ENCODE peak calls at places on chromosomes 11 and 22, in five cellular contexts. One of them, this sample, is unnamed.

GRCh38 chr22:42065408-42066132 is 5.0 kb downstream of the NAGA start:
- DNase-seq in stimulated activated CD4-positive, alpha-beta T cell treated with anti-CD3 and anti-CD28 coated beads, Interleukin-2, amount 100 ng/mL, for 48 hours: no peak
- DNase-seq in stromal cell of bone marrow: no peak
- DNase-seq in non-pigmented ciliary epithelial cell: no peak
- DNase-seq in CD8-positive, alpha-beta memory T cell: no peak
- DNase-seq in this sample: no peak

GRCh38 chr11:35623708-35624168 is 5.5 kb downstream of the FJX1 start:
- DNase-seq in stimulated activated CD4-positive, alpha-beta T cell treated with anti-CD3 and anti-CD28 coated beads, Interleukin-2, amount 100 ng/mL, for 48 hours: no peak
- DNase-seq in stromal cell of bone marrow: no peak
- DNase-seq in non-pigmented ciliary epithelial cell: peak; percentile 83
- DNase-seq in CD8-positive, alpha-beta memory T cell: no peak
- DNase-seq in this sample: no peak

GRCh38 chr22:45262931-45263789 is 21.6 kb upstream of the UPK3A start:
- DNase-seq in stimulated activated CD4-positive, alpha-beta T cell treated with anti-CD3 and anti-CD28 coated beads, Interleukin-2, amount 100 ng/mL, for 48 hours: no peak
- DNase-seq in stromal cell of bone marrow: no peak
- DNase-seq in non-pigmented ciliary epithelial cell: no peak
- DNase-seq in CD8-positive, alpha-beta memory T cell: no peak
- DNase-seq in this sample: no peak

GRCh38 chr22:43334378-43334777 is 8.8 kb downstream of the SCUBE1 start:
- DNase-seq in stimulated activated CD4-positive, alpha-beta T cell treated with anti-CD3 and anti-CD28 coated beads, Interleukin-2, amount 100 ng/mL, for 48 hours: no peak
- DNase-seq in stromal cell of bone marrow: no peak
- DNase-seq in non-pigmented ciliary epithelial cell: no peak
- DNase-seq in CD8-positive, alpha-beta memory T cell: no peak
- DNase-seq in this sample: no peak

GRCh38 chr11:110531056-110531756 is 101.5 kb downstream of the FDX1 start:
- DNase-seq in stimulated activated CD4-positive, alpha-beta T cell treated with anti-CD3 and anti-CD28 coated beads, Interleukin-2, amount 100 ng/mL, for 48 hours: no peak
- DNase-seq in stromal cell of bone marrow: no peak
- DNase-seq in non-pigmented ciliary epithelial cell: no peak
- DNase-seq in CD8-positive, alpha-beta memory T cell: no peak
- DNase-seq in this sample: no peak

GRCh38 chr11:7703785-7704184 is 2.5 kb downstream of the OVCH2 start:
- DNase-seq in stimulated activated CD4-positive, alpha-beta T cell treated with anti-CD3 and anti-CD28 coated beads, Interleukin-2, amount 100 ng/mL, for 48 hours: no peak
- DNase-seq in stromal cell of bone marrow: no peak
- DNase-seq in non-pigmented ciliary epithelial cell: no peak
- DNase-seq in CD8-positive, alpha-beta memory T cell: no peak
- DNase-seq in this sample: no peak

GRCh38 chr22:46806789-46807188 is 44.3 kb downstream of the TBC1D22A start:
- DNase-seq in stimulated activated CD4-positive, alpha-beta T cell treated with anti-CD3 and anti-CD28 coated beads, Interleukin-2, amount 100 ng/mL, for 48 hours: no peak
- DNase-seq in stromal cell of bone marrow: no peak
- DNase-seq in non-pigmented ciliary epithelial cell: no peak
- DNase-seq in CD8-positive, alpha-beta memory T cell: no peak
- DNase-seq in this sample: no peak

GRCh38 chr22:42990131-42990838 is 24.7 kb downstream of the PACSIN2 start:
- DNase-seq in stimulated activated CD4-positive, alpha-beta T cell treated with anti-CD3 and anti-CD28 coated beads, Interleukin-2, amount 100 ng/mL, for 48 hours: no peak
- DNase-seq in stromal cell of bone marrow: peak; percentile 89
- DNase-seq in non-pigmented ciliary epithelial cell: no peak
- DNase-seq in CD8-positive, alpha-beta memory T cell: no peak
- DNase-seq in this sample: no peak

GRCh38 chr11:69044111-69045013 is 4.4 kb upstream of the TPCN2 start:
- DNase-seq in stimulated activated CD4-positive, alpha-beta T cell treated with anti-CD3 and anti-CD28 coated beads, Interleukin-2, amount 100 ng/mL, for 48 hours: no peak
- DNase-seq in stromal cell of bone marrow: peak; percentile 59
- DNase-seq in non-pigmented ciliary epithelial cell: peak; percentile 19
- DNase-seq in CD8-positive, alpha-beta memory T cell: no peak
- DNase-seq in this sample: no peak

GRCh38 chr11:9315078-9315688 is 790 bp upstream of the TMEM41B start:
- DNase-seq in stimulated activated CD4-positive, alpha-beta T cell treated with anti-CD3 and anti-CD28 coated beads, Interleukin-2, amount 100 ng/mL, for 48 hours: peak; percentile 7
- DNase-seq in stromal cell of bone marrow: no peak
- DNase-seq in non-pigmented ciliary epithelial cell: no peak
- DNase-seq in CD8-positive, alpha-beta memory T cell: no peak
- DNase-seq in this sample: no peak

GRCh38 chr11:103091441-103091809 is 535 bp downstream of the DCUN1D5 start:
- DNase-seq in stimulated activated CD4-positive, alpha-beta T cell treated with anti-CD3 and anti-CD28 coated beads, Interleukin-2, amount 100 ng/mL, for 48 hours: peak; percentile 33
- DNase-seq in stromal cell of bone marrow: no peak
- DNase-seq in non-pigmented ciliary epithelial cell: no peak
- DNase-seq in CD8-positive, alpha-beta memory T cell: peak; percentile 7
- DNase-seq in this sample: peak; percentile 25

GRCh38 chr11:2377511-2378443 is 667 bp downstream of the CD81 start:
- DNase-seq in stimulated activated CD4-positive, alpha-beta T cell treated with anti-CD3 and anti-CD28 coated beads, Interleukin-2, amount 100 ng/mL, for 48 hours: peak; percentile 36
- DNase-seq in stromal cell of bone marrow: no peak
- DNase-seq in non-pigmented ciliary epithelial cell: no peak
- DNase-seq in CD8-positive, alpha-beta memory T cell: peak; percentile 55
- DNase-seq in this sample: peak; percentile 44

GRCh38 chr11:14894657-14895598 is 2.9 kb upstream of the CYP2R1 start:
- DNase-seq in stimulated activated CD4-positive, alpha-beta T cell treated with anti-CD3 and anti-CD28 coated beads, Interleukin-2, amount 100 ng/mL, for 48 hours: no peak
- DNase-seq in stromal cell of bone marrow: peak; percentile 28
- DNase-seq in non-pigmented ciliary epithelial cell: no peak
- DNase-seq in CD8-positive, alpha-beta memory T cell: no peak
- DNase-seq in this sample: no peak

GRCh38 chr22:39459681-39460080 is 2.9 kb downstream of the MGAT3 start:
- DNase-seq in stimulated activated CD4-positive, alpha-beta T cell treated with anti-CD3 and anti-CD28 coated beads, Interleukin-2, amount 100 ng/mL, for 48 hours: no peak
- DNase-seq in stromal cell of bone marrow: no peak
- DNase-seq in non-pigmented ciliary epithelial cell: no peak
- DNase-seq in CD8-positive, alpha-beta memory T cell: no peak
- DNase-seq in this sample: no peak

GRCh38 chr22:44786610-44787009 is 34.2 kb downstream of the ARHGAP8 start:
- DNase-seq in stimulated activated CD4-positive, alpha-beta T cell treated with anti-CD3 and anti-CD28 coated beads, Interleukin-2, amount 100 ng/mL, for 48 hours: no peak
- DNase-seq in stromal cell of bone marrow: no peak
- DNase-seq in non-pigmented ciliary epithelial cell: no peak
- DNase-seq in CD8-positive, alpha-beta memory T cell: no peak
- DNase-seq in this sample: no peak

GRCh38 chr22:43200031-43200430 is 13.1 kb upstream of the TTLL12 start:
- DNase-seq in stimulated activated CD4-positive, alpha-beta T cell treated with anti-CD3 and anti-CD28 coated beads, Interleukin-2, amount 100 ng/mL, for 48 hours: no peak
- DNase-seq in stromal cell of bone marrow: no peak
- DNase-seq in non-pigmented ciliary epithelial cell: no peak
- DNase-seq in CD8-positive, alpha-beta memory T cell: no peak
- DNase-seq in this sample: no peak

GRCh38 chr11:68472778-68473177 is 12.2 kb downstream of the PPP6R3 start:
- DNase-seq in stimulated activated CD4-positive, alpha-beta T cell treated with anti-CD3 and anti-CD28 coated beads, Interleukin-2, amount 100 ng/mL, for 48 hours: no peak
- DNase-seq in stromal cell of bone marrow: no peak
- DNase-seq in non-pigmented ciliary epithelial cell: no peak
- DNase-seq in CD8-positive, alpha-beta memory T cell: no peak
- DNase-seq in this sample: no peak